ENCODE peak calls at places on chromosomes 12 and 14, in four cellular contexts. I is pancreas, Y is fibroblast of pulmonary artery, E is AG04449. X is an unnamed sample.
A peak's percentile ranks its signal among the peaks of the same experiment; 100 is the strongest.

GRCh38 chr14:92121207-92121669 is 268 bp downstream of the NDUFB1 start:
- DNase-seq in I (no peak), Y (peak; percentile 49), E (no peak), X (peak; percentile 21)

GRCh38 chr12:127107744-127108143 is 1159.2 kb upstream of the TMEM132C start:
- DNase-seq in I (no peak), Y (no peak), E (no peak), X (peak; percentile 22)

GRCh38 chr12:53232641-53233538 is 881 bp upstream of the RARG start:
- DNase-seq in I (no peak), Y (no peak), E (no peak), X (peak; percentile 81)

GRCh38 chr12:1934831-1935230 is 16.4 kb upstream of the CACNA2D4 start:
- DNase-seq in I (no peak), Y (no peak), E (no peak), X (no peak)

GRCh38 chr12:96886998-96887677 is 19.9 kb upstream of the NEDD1 start:
- DNase-seq in I (no peak), Y (peak; percentile 91), E (no peak), X (no peak)

GRCh38 chr14:105034314-105035039 is 13.6 kb upstream of the CDCA4 start:
- DNase-seq in I (no peak), Y (no peak), E (no peak), X (no peak)

GRCh38 chr12:67697443-67697842 is 48.9 kb downstream of the DYRK2 start:
- DNase-seq in I (no peak), Y (no peak), E (no peak), X (no peak)

GRCh38 chr12:98227162-98227561 is 288.2 kb upstream of the TMPO start:
- DNase-seq in I (no peak), Y (peak; percentile 28), E (no peak), X (no peak)

GRCh38 chr14:31265701-31266398 is 58.3 kb upstream of the HECTD1 start:
- DNase-seq in I (no peak), Y (no peak), E (no peak), X (peak; percentile 52)

GRCh38 chr12:76422154-76422877 is 74.1 kb upstream of the BBS10 start:
- DNase-seq in I (no peak), Y (no peak), E (no peak), X (no peak)

GRCh38 chr14:102408729-102409128 is 46.0 kb downstream of the TECPR2 start:
- DNase-seq in I (no peak), Y (no peak), E (no peak), X (no peak)

GRCh38 chr12:95286713-95287112 is 69.1 kb downstream of the VEZT start:
- DNase-seq in I (no peak), Y (no peak), E (no peak), X (peak; percentile 14)

GRCh38 chr14:60565211-60565610 is 56.3 kb downstream of the SIX6 start:
- DNase-seq in I (no peak), Y (peak; percentile 71), E (no peak), X (peak; percentile 16)

GRCh38 chr12:15522574-15523187 is 200.4 kb downstream of the PTPRO start:
- DNase-seq in I (no peak), Y (peak; percentile 73), E (no peak), X (peak; percentile 29)

GRCh38 chr12:76915381-76916169 is 36.8 kb upstream of the CSRP2 start:
- DNase-seq in I (no peak), Y (peak; percentile 11), E (peak; percentile 16), X (peak; percentile 37)

GRCh38 chr12:119578112-119578511 is 15.5 kb upstream of the TMEM233 start:
- DNase-seq in I (no peak), Y (no peak), E (no peak), X (no peak)

GRCh38 chr14:103594265-103594664 is 31.5 kb downstream of the COA8 start:
- DNase-seq in I (no peak), Y (peak; percentile 72), E (no peak), X (peak; percentile 95)
- H3K4me3 ChIP-seq in I (no peak overlapping the region), Y (no peak overlapping the region), E (no peak overlapping the region), X (no peak overlapping the region)

GRCh38 chr12:50765325-50765911 is 1.5 kb downstream of the ATF1 start:
- DNase-seq in I (no peak), Y (peak; percentile 58), E (no peak), X (peak; percentile 74)

GRCh38 chr12:50764861-50765324 is 992 bp downstream of the ATF1 start:
- DNase-seq in I (no peak), Y (peak; percentile 56), E (no peak), X (peak; percentile 59)

GRCh38 chr12:50764116-50764860 is 387 bp downstream of the ATF1 start:
- DNase-seq in I (peak; percentile 85), Y (peak; percentile 40), E (no peak), X (no peak)

GRCh38 chr12:50763637-50764115 is at the start of gene ATF1:
- DNase-seq in I (peak; percentile 92), Y (peak; percentile 94), E (peak; percentile 38), X (peak; percentile 98)
- TF ChIP-seq CTCF in I (no peak), Y (no peak), E (no peak), X (no peak)

GRCh38 chr12:78864483-78865296 is at the start of gene SYT1:
- DNase-seq in I (peak; percentile 58), Y (peak; percentile 86), E (no peak), X (peak; percentile 79)
- H3K4me3 ChIP-seq in I (peak within 1 kb of the TSS; percentile 14), Y (peak within 1 kb of the TSS; percentile 75), E (peak within 1 kb of the TSS; percentile 61), X (peak within 1 kb of the TSS; percentile 79)

DNA sequence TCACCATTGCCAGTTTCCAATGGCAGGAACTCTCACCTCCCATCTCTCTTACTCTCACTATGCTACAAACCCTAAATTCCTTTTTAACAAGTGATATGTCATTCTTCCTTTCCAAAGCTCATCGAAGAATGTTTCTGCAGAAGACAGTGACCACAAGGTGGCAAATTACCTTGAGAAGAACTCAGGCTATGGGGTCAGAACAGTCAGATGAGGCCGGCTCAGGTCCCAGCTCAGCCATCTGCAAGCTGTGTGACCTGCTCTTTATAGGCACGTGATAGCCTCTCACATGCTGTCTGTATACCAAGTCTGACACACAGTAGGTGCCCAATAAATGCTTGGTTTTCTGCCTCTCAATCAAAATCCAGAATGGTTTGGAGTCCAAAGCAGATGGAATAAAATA is 80.7 kb downstream of the FOXN3 start:
- DNase-seq in I (no peak), Y (no peak), E (no peak), X (no peak)
- TF ChIP-seq CTCF in I (no peak), Y (no peak), E (no peak), X (no peak)

DNA sequence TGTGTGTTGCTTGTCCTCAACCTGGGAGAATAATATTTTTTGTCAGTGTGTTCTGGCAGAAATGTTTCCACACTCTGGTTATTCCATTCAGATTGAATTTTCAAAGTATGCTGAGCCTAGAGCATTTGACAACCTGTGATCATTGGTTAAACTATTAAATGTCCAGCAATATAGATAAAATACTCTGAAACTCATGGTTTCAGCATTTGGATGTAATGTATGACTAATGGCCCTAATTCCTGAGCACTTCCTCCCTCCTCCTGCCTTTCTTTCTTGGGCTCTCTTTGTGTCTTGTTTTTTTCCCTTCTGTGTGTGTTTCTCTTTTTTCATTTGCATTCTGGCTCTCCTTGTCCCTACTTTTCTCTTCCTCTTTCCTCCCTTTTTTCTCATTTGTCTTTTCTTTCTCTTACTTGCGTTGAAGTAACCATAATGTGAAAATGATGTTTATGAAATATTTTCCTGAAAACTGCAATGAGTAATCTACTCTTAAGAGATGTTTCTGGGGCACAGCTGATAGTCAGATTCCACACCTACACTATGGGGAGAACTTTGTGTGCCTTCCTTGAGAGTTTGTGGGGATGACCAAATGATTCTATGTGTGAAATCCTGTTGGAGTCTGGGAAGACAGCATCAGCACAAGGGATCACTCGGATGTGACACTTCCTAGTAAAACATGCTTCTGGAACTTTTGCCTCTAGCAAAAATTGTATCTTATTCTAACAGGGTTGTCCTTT is 74.6 kb downstream of the FRMD6 start:
- DNase-seq in I (no peak), Y (peak; percentile 64), E (no peak), X (peak; percentile 71)
- H3K4me3 ChIP-seq in I (no peak overlapping the region), Y (no peak overlapping the region), E (no peak overlapping the region), X (no peak overlapping the region)

DNA sequence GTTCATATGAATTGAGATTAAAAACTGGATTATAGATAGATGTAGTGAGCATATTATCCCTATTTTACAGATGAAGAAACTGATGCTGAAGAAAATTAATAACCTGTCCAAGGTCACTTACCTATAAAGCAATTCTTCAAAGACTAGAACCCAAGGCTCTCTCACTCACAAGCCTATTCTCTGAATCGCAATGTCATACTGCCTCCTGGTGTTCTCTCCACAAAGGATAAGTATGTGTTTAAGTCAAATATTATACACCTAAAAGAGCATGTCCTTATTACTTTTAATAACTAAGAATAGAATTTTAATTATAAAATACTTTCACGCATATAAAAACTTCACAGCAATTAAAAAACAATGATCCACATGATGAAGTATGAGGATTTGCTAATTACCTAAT is 721.3 kb upstream of the USP15 start:
- DNase-seq in I (no peak), Y (no peak), E (no peak), X (peak; percentile 2)
- TF ChIP-seq CTCF in I (no peak), Y (no peak), E (no peak), X (no peak)

DNA sequence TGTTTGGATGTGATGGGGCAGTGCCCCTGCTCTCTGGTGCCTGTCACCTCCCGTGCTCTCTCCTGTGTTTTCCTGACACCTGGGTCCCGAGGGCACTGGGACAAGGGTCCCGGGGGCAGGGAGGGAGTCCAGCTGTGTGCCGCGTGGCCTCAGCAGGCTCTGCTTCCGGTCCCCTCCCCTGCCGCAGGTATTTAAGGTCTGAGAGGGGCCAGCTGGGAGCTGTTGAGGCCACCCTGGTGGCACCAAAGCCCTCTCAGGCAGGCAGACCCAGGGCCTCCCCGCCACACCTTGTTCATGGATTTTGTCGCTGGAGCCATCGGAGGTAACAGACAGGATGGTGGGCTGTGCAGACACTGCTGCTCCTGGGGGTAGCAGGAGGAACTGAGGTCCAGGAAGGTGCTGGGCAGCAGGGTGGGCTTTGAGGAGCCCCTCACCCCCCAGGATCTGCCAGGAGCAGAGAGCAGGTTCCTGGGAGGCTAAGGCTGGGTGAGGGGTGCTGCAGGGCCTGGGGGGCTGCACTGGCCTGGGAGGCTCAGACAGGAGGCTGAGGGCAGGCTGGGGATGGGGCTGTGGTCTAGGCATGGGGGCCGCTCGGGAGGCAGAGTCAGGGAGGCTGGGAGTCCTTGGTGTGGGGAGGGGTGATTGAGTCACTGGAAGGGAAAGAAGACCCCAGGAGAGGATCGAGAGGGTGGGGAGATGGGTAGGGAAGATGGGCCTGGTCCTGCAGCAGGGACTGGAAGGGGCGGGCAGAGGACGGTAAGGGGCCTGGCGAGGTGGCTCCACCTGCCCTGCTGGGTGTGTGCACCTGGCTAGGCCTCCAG is at the start of gene SLC25A47:
- DNase-seq in I (no peak), Y (no peak), E (no peak), X (no peak)
- H3K4me3 ChIP-seq in I (no peak within 1 kb of the TSS), Y (no peak within 1 kb of the TSS), E (no peak within 1 kb of the TSS), X (no peak within 1 kb of the TSS)

GRCh38 chr14:42370056-42370455 is 763.4 kb downstream of the LRFN5 start:
- DNase-seq in I (no peak), Y (no peak), E (no peak), X (no peak)

GRCh38 chr14:42368234-42368633 is 761.6 kb downstream of the LRFN5 start:
- DNase-seq in I (no peak), Y (no peak), E (no peak), X (no peak)
- TF ChIP-seq CTCF in I (no peak), Y (no peak), E (no peak), X (no peak)

DNA sequence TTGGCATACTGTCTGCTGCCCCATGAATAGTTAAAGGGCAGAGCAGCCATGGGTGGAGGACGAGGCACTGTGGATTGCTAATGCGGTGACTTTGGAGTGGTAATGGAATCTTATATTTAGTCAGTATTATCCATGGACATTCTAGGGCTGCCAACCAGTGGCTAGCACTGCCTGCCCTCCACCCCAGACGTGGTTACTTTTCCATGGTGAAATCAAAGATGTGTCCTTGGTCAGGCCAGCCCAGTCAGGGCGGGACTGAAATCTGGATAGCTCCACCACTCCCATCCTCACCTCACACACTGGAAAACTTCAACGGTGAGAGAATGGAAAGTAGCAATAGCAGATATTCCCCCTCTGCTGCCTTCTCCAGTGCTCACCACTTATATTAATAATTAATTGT is 2.3 kb downstream of the TTC9 start:
- DNase-seq in I (no peak), Y (no peak), E (no peak), X (no peak)
- H3K4me3 ChIP-seq in I (no peak overlapping the region), Y (no peak overlapping the region), E (no peak overlapping the region), X (no peak overlapping the region)